ENCODE peak calls at places on chromosomes 4 and X, in five cellular contexts. X is ovary, I is fibroblast of pulmonary artery, G is HT-29, U is T-helper 1 cell. Z is an unnamed sample.

GRCh38 chr4:22179124-22179874 is 230.7 kb upstream of the KCNIP4 start:
- DNase-seq in X (no peak), I (peak; percentile 90), G (no peak), U (no peak), Z (no peak)

GRCh38 chrX:129984196-129984962 is 1.9 kb downstream of the BCORL1 start:
- DNase-seq in X (peak; percentile 37), I (no peak), G (no peak), U (peak; percentile 21), Z (no peak)

GRCh38 chr4:175947117-175947722 is 118.4 kb upstream of the WDR17 start:
- DNase-seq in X (no peak), I (peak; percentile 64), G (peak; percentile 55), U (no peak), Z (peak; percentile 6)

GRCh38 chrX:18422886-18423285 is 2.5 kb upstream of the CDKL5 start:
- DNase-seq in X (no peak), I (peak; percentile 33), G (no peak), U (no peak), Z (no peak)

GRCh38 chr4:85842540-85842939 is 367.6 kb downstream of the ARHGAP24 start:
- DNase-seq in X (no peak), I (peak; percentile 38), G (no peak), U (no peak), Z (no peak)

GRCh38 chr4:154982187-154983047 is 201.3 kb downstream of the RBM46 start:
- DNase-seq in X (peak; percentile 33), I (peak; percentile 82), G (peak; percentile 69), U (no peak), Z (peak; percentile 32)

GRCh38 chr4:3816256-3816825 is 50.2 kb downstream of the ADRA2C start:
- DNase-seq in X (no peak), I (no peak), G (no peak), U (no peak), Z (no peak)

GRCh38 chrX:41334866-41335589 is 1.1 kb downstream of the DDX3X start:
- DNase-seq in X (peak; percentile 83), I (peak; percentile 64), G (peak; percentile 35), U (peak; percentile 42), Z (no peak)

Z was measured in HepG2.